ENCODE peak calls at places on chromosomes 11 and 22, in nine cellular contexts. S is stomach, T is OCI-LY7, I is H1, M is left ventricle myocardium inferior, Q is tibial artery, Y is PC-3, B is right cardiac atrium, K is brain microvascular endothelial cell. H is an unnamed sample.

GRCh38 chr11:36333897-36334296 is 37.8 kb downstream of the PRR5L start:
- DNase-seq in S (no peak), T (peak; percentile 61), I (no peak), M (no peak), Q (no peak), Y (peak; percentile 40), B (no peak), K (peak; percentile 72), H (no peak)

GRCh38 chr11:11620251-11620965 is 1.4 kb downstream of the GALNT18 start:
- DNase-seq in S (peak; percentile 40), T (no peak), I (peak; percentile 74), M (peak; percentile 55), Q (peak; percentile 80), Y (peak; percentile 60), B (peak; percentile 83), K (no peak), H (peak; percentile 46)

GRCh38 chr22:24290459-24290858 is 19.8 kb downstream of the SPECC1L start:
- DNase-seq in S (no peak), T (no peak), I (no peak), M (no peak), Q (no peak), Y (no peak), B (no peak), K (no peak), H (no peak)

GRCh38 chr11:73493838-73494598 is 103.9 kb downstream of the FAM168A start:
- DNase-seq in S (no peak), T (no peak), I (peak; percentile 46), M (no peak), Q (no peak), Y (peak; percentile 94), B (no peak), K (peak; percentile 80), H (peak; percentile 5)

GRCh38 chr11:133529807-133530500 is 2.3 kb downstream of the OPCML start:
- DNase-seq in S (no peak), T (no peak), I (peak; percentile 60), M (no peak), Q (no peak), Y (no peak), B (no peak), K (no peak), H (no peak)

GRCh38 chr11:71202966-71203365 is 49.4 kb downstream of the SHANK2 start:
- DNase-seq in S (no peak), T (no peak), I (no peak), M (no peak), Q (no peak), Y (no peak), B (no peak), K (no peak), H (no peak)

GRCh38 chr11:131744847-131745246 is 374.4 kb downstream of the NTM start:
- DNase-seq in S (no peak), T (no peak), I (no peak), M (no peak), Q (no peak), Y (peak; percentile 39), B (no peak), K (peak; percentile 95), H (no peak)

GRCh38 chr11:95827661-95828060 is 37.4 kb downstream of the CEP57 start:
- DNase-seq in S (no peak), T (no peak), I (no peak), M (no peak), Q (no peak), Y (no peak), B (no peak), K (no peak), H (no peak)

GRCh38 chr11:10770626-10771254 is 19.7 kb downstream of the CTR9 start:
- DNase-seq in S (peak; percentile 63), T (peak; percentile 58), I (peak; percentile 61), M (peak; percentile 55), Q (no peak), Y (peak; percentile 72), B (peak; percentile 76), K (peak; percentile 50), H (no peak)

GRCh38 chr22:48663297-48663696 is 1164.4 kb downstream of the BRD1 start:
- DNase-seq in S (no peak), T (peak; percentile 10), I (no peak), M (no peak), Q (no peak), Y (peak; percentile 3), B (peak; percentile 22), K (no peak), H (no peak)

GRCh38 chr11:133893381-133893780 is 48.1 kb upstream of the SPATA19 start:
- DNase-seq in S (no peak), T (no peak), I (peak; percentile 37), M (no peak), Q (peak; percentile 32), Y (no peak), B (no peak), K (no peak), H (no peak)

GRCh38 chr22:45468872-45469572 is 33.7 kb upstream of the FBLN1 start:
- DNase-seq in S (no peak), T (no peak), I (no peak), M (no peak), Q (peak; percentile 76), Y (peak; percentile 70), B (no peak), K (peak; percentile 28), H (no peak)

GRCh38 chr11:5620606-5621521 is 3.9 kb upstream of the TRIM34 start:
- DNase-seq in S (no peak), T (no peak), I (no peak), M (no peak), Q (no peak), Y (peak; percentile 87), B (no peak), K (peak; percentile 90), H (peak; percentile 43)

GRCh38 chr11:45097721-45098493 is 48.5 kb upstream of the PRDM11 start:
- DNase-seq in S (no peak), T (peak; percentile 65), I (peak; percentile 94), M (no peak), Q (no peak), Y (peak; percentile 49), B (peak; percentile 85), K (peak; percentile 32), H (peak; percentile 79)

GRCh38 chr11:33773399-33774355 is 643 bp downstream of the FBXO3 start:
- DNase-seq in S (no peak), T (peak; percentile 60), I (peak; percentile 78), M (no peak), Q (peak; percentile 68), Y (no peak), B (peak; percentile 47), K (no peak), H (no peak)

GRCh38 chr11:114302663-114303062 is 6.5 kb downstream of the NNMT start:
- DNase-seq in S (no peak), T (no peak), I (no peak), M (no peak), Q (no peak), Y (no peak), B (no peak), K (no peak), H (no peak)

GRCh38 chr11:114304065-114304464 is 7.9 kb downstream of the NNMT start:
- DNase-seq in S (no peak), T (no peak), I (no peak), M (no peak), Q (no peak), Y (no peak), B (no peak), K (no peak), H (no peak)

GRCh38 chr11:114301927-114302326 is 5.7 kb downstream of the NNMT start:
- DNase-seq in S (no peak), T (no peak), I (no peak), M (no peak), Q (no peak), Y (no peak), B (no peak), K (no peak), H (no peak)

GRCh38 chr11:114307524-114308203 is 11.5 kb downstream of the NNMT start:
- DNase-seq in S (peak; percentile 60), T (no peak), I (no peak), M (peak; percentile 45), Q (peak; percentile 94), Y (peak; percentile 63), B (peak; percentile 88), K (peak; percentile 71), H (no peak)

DNA sequence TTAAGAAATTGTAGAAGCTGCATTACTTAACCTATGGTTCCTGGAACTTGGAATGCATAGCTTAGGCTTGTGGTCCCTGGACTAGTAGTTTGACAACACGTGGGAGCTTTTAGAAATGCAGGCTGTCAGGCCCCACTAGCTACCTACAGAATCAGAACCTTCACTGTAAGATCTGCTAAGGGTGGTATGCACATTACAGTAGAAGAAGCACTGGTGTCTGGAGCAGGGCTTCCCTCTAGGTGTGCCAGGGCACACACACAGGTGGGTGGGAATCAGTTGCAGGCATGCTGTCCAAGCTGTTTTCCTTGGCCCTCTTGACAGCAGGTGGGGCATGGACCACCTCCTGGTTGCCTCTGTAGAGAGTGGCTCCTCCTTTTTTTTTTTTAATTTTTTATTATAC is 8.8 kb downstream of the NNMT start:
- DNase-seq in S (no peak), T (no peak), I (no peak), M (no peak), Q (no peak), Y (no peak), B (no peak), K (no peak), H (no peak)
- H3K27ac ChIP-seq in S (no peak overlapping the region), T (no peak overlapping the region), I (no peak overlapping the region), M (no peak overlapping the region), Q (no peak overlapping the region), Y (no peak overlapping the region), B (no peak overlapping the region), K (no peak overlapping the region), H (no peak overlapping the region)

GRCh38 chr11:3164540-3165151 is 464 bp downstream of the OSBPL5 start:
- DNase-seq in S (no peak), T (no peak), I (no peak), M (peak; percentile 18), Q (peak; percentile 75), Y (no peak), B (no peak), K (no peak), H (no peak)
- H3K4me3 ChIP-seq in S (peak overlapping the region; percentile 72), T (peak overlapping the region; percentile 23), I (peak overlapping the region; percentile 49), M (peak overlapping the region; percentile 88), Q (peak overlapping the region; percentile 73), Y (peak overlapping the region; percentile 77), B (peak overlapping the region; percentile 94), K (peak overlapping the region; percentile 80), H (peak overlapping the region; percentile 87)

DNA sequence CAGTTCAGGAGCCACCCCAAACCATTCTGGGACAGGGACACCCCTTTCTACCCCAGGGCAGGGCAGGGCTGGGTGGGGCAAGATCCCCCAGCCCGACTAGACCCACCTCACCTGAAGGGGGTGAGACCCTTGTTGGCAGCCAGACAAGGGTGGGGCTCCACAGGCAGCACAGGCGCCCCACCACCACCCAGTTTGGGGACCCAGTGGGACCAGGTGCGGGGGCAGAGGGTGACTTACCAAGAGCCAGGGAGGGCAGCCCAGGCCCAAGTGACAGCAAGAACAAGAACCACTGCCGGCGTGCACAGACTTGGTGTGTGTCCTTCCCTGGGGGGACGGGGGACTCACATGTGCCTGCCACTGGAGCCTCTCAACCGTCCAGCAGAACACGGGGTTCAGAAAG is 2.2 kb downstream of the ADM2 start:
- DNase-seq in S (no peak), T (no peak), I (no peak), M (no peak), Q (no peak), Y (no peak), B (peak; percentile 31), K (no peak), H (no peak)
- H3K27ac ChIP-seq in S (peak overlapping the region; percentile 30), T (no peak overlapping the region), I (no peak overlapping the region), M (no peak overlapping the region), Q (no peak overlapping the region), Y (no peak overlapping the region), B (no peak overlapping the region), K (no peak overlapping the region), H (no peak overlapping the region)

DNA sequence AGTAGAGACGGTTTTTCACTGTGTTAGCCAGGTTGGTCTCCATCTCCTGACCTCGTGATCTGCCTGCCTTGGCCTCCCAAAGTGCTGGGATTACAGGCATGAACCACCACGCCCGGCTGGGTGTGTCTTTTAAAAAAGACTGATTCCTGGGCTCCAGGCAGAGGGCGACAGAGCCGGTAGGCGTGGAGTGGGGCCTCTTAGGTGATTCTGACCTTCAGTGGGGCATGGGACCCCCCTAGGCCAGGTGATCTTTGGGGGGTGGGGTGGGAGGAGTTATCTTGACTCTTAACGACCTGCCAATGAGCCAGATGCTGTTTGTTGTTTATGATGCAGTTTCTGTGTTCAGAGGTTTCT is 12.9 kb upstream of the SORL1-AS1 start:
- DNase-seq in S (no peak), T (no peak), I (no peak), M (no peak), Q (no peak), Y (no peak), B (no peak), K (no peak), H (no peak)
- H3K4me3 ChIP-seq in S (no peak overlapping the region), T (peak overlapping the region; percentile 53), I (no peak overlapping the region), M (no peak overlapping the region), Q (no peak overlapping the region), Y (peak overlapping the region; percentile 39), B (no peak overlapping the region), K (no peak overlapping the region), H (no peak overlapping the region)

H was measured in prostate gland.